ENCODE peak calls at places on chromosomes 5 and 9, in seven cellular contexts. One of them, this sample, is unnamed.

GRCh38 chr9:123933401-123933800 is 3.5 kb upstream of the DENND1A start:
- DNase-seq in MV-4-11: no peak
- DNase-seq in HEK293T: no peak
- DNase-seq in stimulated activated CD8-positive, alpha-beta memory T cell treated with anti-CD3 and anti-CD28 coated beads, Interleukin-15, amount 100 ng/mL, for 48 hours: no peak
- DNase-seq in NAMALWA: no peak
- DNase-seq in NCI-H748 treated with DMSO at 0.1 percent for 48 hours: no peak
- DNase-seq in iris pigment epithelial cell: peak
- DNase-seq in this sample: no peak

GRCh38 chr9:81244631-81245030 is 444.7 kb downstream of the TLE1 start:
- DNase-seq in iris pigment epithelial cell: peak
- DNase-seq in stimulated activated CD8-positive, alpha-beta memory T cell treated with anti-CD3 and anti-CD28 coated beads, Interleukin-15, amount 100 ng/mL, for 48 hours: no peak
- DNase-seq in MV-4-11: no peak
- DNase-seq in NAMALWA: no peak
- DNase-seq in NCI-H748 treated with DMSO at 0.1 percent for 48 hours: no peak
- DNase-seq in HEK293T: no peak
- DNase-seq in this sample: no peak

GRCh38 chr9:75612754-75613153 is 277.7 kb upstream of the PCSK5 start:
- DNase-seq in iris pigment epithelial cell: no peak
- DNase-seq in NCI-H748 treated with DMSO at 0.1 percent for 48 hours: no peak
- DNase-seq in stimulated activated CD8-positive, alpha-beta memory T cell treated with anti-CD3 and anti-CD28 coated beads, Interleukin-15, amount 100 ng/mL, for 48 hours: no peak
- DNase-seq in NAMALWA: no peak
- DNase-seq in MV-4-11: no peak
- DNase-seq in HEK293T: no peak
- DNase-seq in this sample: no peak

GRCh38 chr9:97487107-97487506 is 14.4 kb upstream of the TMOD1 start:
- DNase-seq in stimulated activated CD8-positive, alpha-beta memory T cell treated with anti-CD3 and anti-CD28 coated beads, Interleukin-15, amount 100 ng/mL, for 48 hours: no peak
- DNase-seq in NCI-H748 treated with DMSO at 0.1 percent for 48 hours: no peak
- DNase-seq in NAMALWA: peak
- DNase-seq in HEK293T: peak
- DNase-seq in MV-4-11: no peak
- DNase-seq in iris pigment epithelial cell: peak
- DNase-seq in this sample: no peak

GRCh38 chr5:7916171-7916804 is 47.3 kb downstream of the MTRR start:
- DNase-seq in NAMALWA: no peak
- DNase-seq in HEK293T: no peak
- DNase-seq in stimulated activated CD8-positive, alpha-beta memory T cell treated with anti-CD3 and anti-CD28 coated beads, Interleukin-15, amount 100 ng/mL, for 48 hours: no peak
- DNase-seq in MV-4-11: peak
- DNase-seq in NCI-H748 treated with DMSO at 0.1 percent for 48 hours: no peak
- DNase-seq in iris pigment epithelial cell: peak
- DNase-seq in this sample: no peak

GRCh38 chr9:135700525-135700924 is 1.2 kb upstream of the SOHLH1 start:
- DNase-seq in HEK293T: no peak
- DNase-seq in NCI-H748 treated with DMSO at 0.1 percent for 48 hours: no peak
- DNase-seq in MV-4-11: no peak
- DNase-seq in NAMALWA: no peak
- DNase-seq in stimulated activated CD8-positive, alpha-beta memory T cell treated with anti-CD3 and anti-CD28 coated beads, Interleukin-15, amount 100 ng/mL, for 48 hours: no peak
- DNase-seq in iris pigment epithelial cell: no peak
- DNase-seq in this sample: no peak

GRCh38 chr9:88535226-88535931 is 401 bp downstream of the NXNL2 start:
- DNase-seq in HEK293T: peak
- DNase-seq in NAMALWA: no peak
- DNase-seq in MV-4-11: no peak
- DNase-seq in stimulated activated CD8-positive, alpha-beta memory T cell treated with anti-CD3 and anti-CD28 coated beads, Interleukin-15, amount 100 ng/mL, for 48 hours: no peak
- DNase-seq in NCI-H748 treated with DMSO at 0.1 percent for 48 hours: peak
- DNase-seq in iris pigment epithelial cell: peak
- DNase-seq in this sample: peak

GRCh38 chr9:123350590-123351310 is 5.2 kb upstream of the CRB2 start:
- DNase-seq in MV-4-11: no peak
- DNase-seq in stimulated activated CD8-positive, alpha-beta memory T cell treated with anti-CD3 and anti-CD28 coated beads, Interleukin-15, amount 100 ng/mL, for 48 hours: no peak
- DNase-seq in NCI-H748 treated with DMSO at 0.1 percent for 48 hours: no peak
- DNase-seq in iris pigment epithelial cell: peak
- DNase-seq in HEK293T: no peak
- DNase-seq in NAMALWA: no peak
- DNase-seq in this sample: no peak

GRCh38 chr9:98484218-98484617 is 224.5 kb downstream of the GABBR2 start:
- DNase-seq in NAMALWA: no peak
- DNase-seq in MV-4-11: no peak
- DNase-seq in stimulated activated CD8-positive, alpha-beta memory T cell treated with anti-CD3 and anti-CD28 coated beads, Interleukin-15, amount 100 ng/mL, for 48 hours: no peak
- DNase-seq in iris pigment epithelial cell: peak
- DNase-seq in NCI-H748 treated with DMSO at 0.1 percent for 48 hours: no peak
- DNase-seq in HEK293T: no peak
- DNase-seq in this sample: no peak

GRCh38 chr5:72246954-72247442 is 73.0 kb downstream of the MRPS27 start:
- DNase-seq in NAMALWA: no peak
- DNase-seq in iris pigment epithelial cell: peak
- DNase-seq in NCI-H748 treated with DMSO at 0.1 percent for 48 hours: no peak
- DNase-seq in stimulated activated CD8-positive, alpha-beta memory T cell treated with anti-CD3 and anti-CD28 coated beads, Interleukin-15, amount 100 ng/mL, for 48 hours: no peak
- DNase-seq in MV-4-11: peak
- DNase-seq in HEK293T: no peak
- DNase-seq in this sample: no peak

GRCh38 chr5:951940-952596 is 56.5 kb upstream of the NKD2 start:
- DNase-seq in MV-4-11: no peak
- DNase-seq in HEK293T: no peak
- DNase-seq in NAMALWA: no peak
- DNase-seq in NCI-H748 treated with DMSO at 0.1 percent for 48 hours: no peak
- DNase-seq in stimulated activated CD8-positive, alpha-beta memory T cell treated with anti-CD3 and anti-CD28 coated beads, Interleukin-15, amount 100 ng/mL, for 48 hours: no peak
- DNase-seq in iris pigment epithelial cell: no peak
- DNase-seq in this sample: no peak

GRCh38 chr5:102531506-102531905 is 32.7 kb upstream of the SLCO6A1 start:
- DNase-seq in NAMALWA: no peak
- DNase-seq in stimulated activated CD8-positive, alpha-beta memory T cell treated with anti-CD3 and anti-CD28 coated beads, Interleukin-15, amount 100 ng/mL, for 48 hours: no peak
- DNase-seq in iris pigment epithelial cell: no peak
- DNase-seq in HEK293T: no peak
- DNase-seq in MV-4-11: peak
- DNase-seq in NCI-H748 treated with DMSO at 0.1 percent for 48 hours: no peak
- DNase-seq in this sample: no peak

GRCh38 chr9:107039546-107039945 is 176.6 kb downstream of the ZNF462 start:
- DNase-seq in HEK293T: no peak
- DNase-seq in iris pigment epithelial cell: peak
- DNase-seq in MV-4-11: no peak
- DNase-seq in NCI-H748 treated with DMSO at 0.1 percent for 48 hours: peak
- DNase-seq in NAMALWA: no peak
- DNase-seq in stimulated activated CD8-positive, alpha-beta memory T cell treated with anti-CD3 and anti-CD28 coated beads, Interleukin-15, amount 100 ng/mL, for 48 hours: no peak
- DNase-seq in this sample: no peak

GRCh38 chr5:181045316-181045715 is 5.2 kb downstream of the BTNL9 start:
- DNase-seq in stimulated activated CD8-positive, alpha-beta memory T cell treated with anti-CD3 and anti-CD28 coated beads, Interleukin-15, amount 100 ng/mL, for 48 hours: no peak
- DNase-seq in iris pigment epithelial cell: no peak
- DNase-seq in MV-4-11: no peak
- DNase-seq in HEK293T: no peak
- DNase-seq in NAMALWA: no peak
- DNase-seq in NCI-H748 treated with DMSO at 0.1 percent for 48 hours: no peak
- DNase-seq in this sample: no peak

GRCh38 chr5:2897276-2897990 is 146.0 kb upstream of the IRX2 start:
- DNase-seq in NAMALWA: no peak
- DNase-seq in MV-4-11: no peak
- DNase-seq in iris pigment epithelial cell: no peak
- DNase-seq in NCI-H748 treated with DMSO at 0.1 percent for 48 hours: no peak
- DNase-seq in HEK293T: no peak
- DNase-seq in stimulated activated CD8-positive, alpha-beta memory T cell treated with anti-CD3 and anti-CD28 coated beads, Interleukin-15, amount 100 ng/mL, for 48 hours: no peak
- DNase-seq in this sample: no peak

GRCh38 chr5:54289769-54290168 is 20.6 kb downstream of the ARL15 start:
- DNase-seq in HEK293T: no peak
- DNase-seq in NAMALWA: peak
- DNase-seq in NCI-H748 treated with DMSO at 0.1 percent for 48 hours: no peak
- DNase-seq in MV-4-11: no peak
- DNase-seq in stimulated activated CD8-positive, alpha-beta memory T cell treated with anti-CD3 and anti-CD28 coated beads, Interleukin-15, amount 100 ng/mL, for 48 hours: no peak
- DNase-seq in iris pigment epithelial cell: no peak
- DNase-seq in this sample: no peak

GRCh38 chr9:125437771-125438221 is 176.2 kb downstream of the GAPVD1 start:
- DNase-seq in NCI-H748 treated with DMSO at 0.1 percent for 48 hours: no peak
- DNase-seq in iris pigment epithelial cell: no peak
- DNase-seq in HEK293T: no peak
- DNase-seq in MV-4-11: no peak
- DNase-seq in stimulated activated CD8-positive, alpha-beta memory T cell treated with anti-CD3 and anti-CD28 coated beads, Interleukin-15, amount 100 ng/mL, for 48 hours: no peak
- DNase-seq in NAMALWA: no peak
- DNase-seq in this sample: no peak

GRCh38 chr9:113933671-113934070 is 57.6 kb downstream of the ZNF618 start:
- DNase-seq in NAMALWA: no peak
- DNase-seq in MV-4-11: no peak
- DNase-seq in iris pigment epithelial cell: no peak
- DNase-seq in NCI-H748 treated with DMSO at 0.1 percent for 48 hours: no peak
- DNase-seq in stimulated activated CD8-positive, alpha-beta memory T cell treated with anti-CD3 and anti-CD28 coated beads, Interleukin-15, amount 100 ng/mL, for 48 hours: no peak
- DNase-seq in HEK293T: no peak
- DNase-seq in this sample: no peak

GRCh38 chr9:100100268-100100667 is 1.2 kb downstream of the INVS start:
- DNase-seq in NCI-H748 treated with DMSO at 0.1 percent for 48 hours: no peak
- DNase-seq in NAMALWA: no peak
- DNase-seq in HEK293T: no peak
- DNase-seq in MV-4-11: no peak
- DNase-seq in stimulated activated CD8-positive, alpha-beta memory T cell treated with anti-CD3 and anti-CD28 coated beads, Interleukin-15, amount 100 ng/mL, for 48 hours: no peak
- DNase-seq in iris pigment epithelial cell: no peak
- DNase-seq in this sample: no peak

GRCh38 chr9:127263244-127263643 is 1.3 kb upstream of the GARNL3 start:
- DNase-seq in iris pigment epithelial cell: no peak
- DNase-seq in HEK293T: no peak
- DNase-seq in NCI-H748 treated with DMSO at 0.1 percent for 48 hours: no peak
- DNase-seq in stimulated activated CD8-positive, alpha-beta memory T cell treated with anti-CD3 and anti-CD28 coated beads, Interleukin-15, amount 100 ng/mL, for 48 hours: no peak
- DNase-seq in NAMALWA: no peak
- DNase-seq in MV-4-11: no peak
- DNase-seq in this sample: no peak

GRCh38 chr9:33429256-33430080 is 17.9 kb downstream of the AQP3 start:
- DNase-seq in HEK293T: no peak
- DNase-seq in NAMALWA: no peak
- DNase-seq in stimulated activated CD8-positive, alpha-beta memory T cell treated with anti-CD3 and anti-CD28 coated beads, Interleukin-15, amount 100 ng/mL, for 48 hours: no peak
- DNase-seq in MV-4-11: peak
- DNase-seq in iris pigment epithelial cell: peak
- DNase-seq in NCI-H748 treated with DMSO at 0.1 percent for 48 hours: no peak
- DNase-seq in this sample: no peak

GRCh38 chr9:38621434-38622082 is 1.2 kb upstream of the ANKRD18A start:
- DNase-seq in NCI-H748 treated with DMSO at 0.1 percent for 48 hours: peak
- DNase-seq in stimulated activated CD8-positive, alpha-beta memory T cell treated with anti-CD3 and anti-CD28 coated beads, Interleukin-15, amount 100 ng/mL, for 48 hours: peak
- DNase-seq in MV-4-11: peak
- DNase-seq in iris pigment epithelial cell: no peak
- DNase-seq in HEK293T: no peak
- DNase-seq in NAMALWA: no peak
- DNase-seq in this sample: peak

GRCh38 chr5:40446910-40447309 is 232.8 kb upstream of the PTGER4 start:
- DNase-seq in stimulated activated CD8-positive, alpha-beta memory T cell treated with anti-CD3 and anti-CD28 coated beads, Interleukin-15, amount 100 ng/mL, for 48 hours: no peak
- DNase-seq in NCI-H748 treated with DMSO at 0.1 percent for 48 hours: no peak
- DNase-seq in MV-4-11: peak
- DNase-seq in iris pigment epithelial cell: peak
- DNase-seq in HEK293T: no peak
- DNase-seq in NAMALWA: no peak
- DNase-seq in this sample: no peak

GRCh38 chr9:131735238-131736181 is 4.4 kb downstream of the RAPGEF1 start:
- DNase-seq in NAMALWA: no peak
- DNase-seq in MV-4-11: peak
- DNase-seq in HEK293T: no peak
- DNase-seq in stimulated activated CD8-positive, alpha-beta memory T cell treated with anti-CD3 and anti-CD28 coated beads, Interleukin-15, amount 100 ng/mL, for 48 hours: no peak
- DNase-seq in NCI-H748 treated with DMSO at 0.1 percent for 48 hours: no peak
- DNase-seq in iris pigment epithelial cell: no peak
- DNase-seq in this sample: peak

GRCh38 chr9:34035656-34036055 is 13.0 kb downstream of the UBAP2 start:
- DNase-seq in iris pigment epithelial cell: peak
- DNase-seq in HEK293T: no peak
- DNase-seq in NCI-H748 treated with DMSO at 0.1 percent for 48 hours: no peak
- DNase-seq in MV-4-11: no peak
- DNase-seq in NAMALWA: no peak
- DNase-seq in stimulated activated CD8-positive, alpha-beta memory T cell treated with anti-CD3 and anti-CD28 coated beads, Interleukin-15, amount 100 ng/mL, for 48 hours: no peak
- DNase-seq in this sample: no peak

GRCh38 chr5:103178167-103178566 is 58.1 kb downstream of the PPIP5K2 start:
- DNase-seq in iris pigment epithelial cell: no peak
- DNase-seq in stimulated activated CD8-positive, alpha-beta memory T cell treated with anti-CD3 and anti-CD28 coated beads, Interleukin-15, amount 100 ng/mL, for 48 hours: no peak
- DNase-seq in NAMALWA: peak
- DNase-seq in HEK293T: peak
- DNase-seq in NCI-H748 treated with DMSO at 0.1 percent for 48 hours: no peak
- DNase-seq in MV-4-11: no peak
- DNase-seq in this sample: no peak

GRCh38 chr9:93260290-93261066 is 76.5 kb downstream of the WNK2 start:
- DNase-seq in MV-4-11: no peak
- DNase-seq in HEK293T: no peak
- DNase-seq in stimulated activated CD8-positive, alpha-beta memory T cell treated with anti-CD3 and anti-CD28 coated beads, Interleukin-15, amount 100 ng/mL, for 48 hours: no peak
- DNase-seq in NCI-H748 treated with DMSO at 0.1 percent for 48 hours: no peak
- DNase-seq in iris pigment epithelial cell: no peak
- DNase-seq in NAMALWA: no peak
- DNase-seq in this sample: peak

GRCh38 chr5:61881821-61882220 is 424.2 kb upstream of the KIF2A start:
- DNase-seq in iris pigment epithelial cell: peak
- DNase-seq in HEK293T: no peak
- DNase-seq in NAMALWA: no peak
- DNase-seq in stimulated activated CD8-positive, alpha-beta memory T cell treated with anti-CD3 and anti-CD28 coated beads, Interleukin-15, amount 100 ng/mL, for 48 hours: no peak
- DNase-seq in NCI-H748 treated with DMSO at 0.1 percent for 48 hours: no peak
- DNase-seq in MV-4-11: no peak
- DNase-seq in this sample: no peak

GRCh38 chr9:117777823-117778222 is 73.6 kb downstream of the TLR4 start:
- DNase-seq in iris pigment epithelial cell: no peak
- DNase-seq in NAMALWA: peak
- DNase-seq in stimulated activated CD8-positive, alpha-beta memory T cell treated with anti-CD3 and anti-CD28 coated beads, Interleukin-15, amount 100 ng/mL, for 48 hours: no peak
- DNase-seq in NCI-H748 treated with DMSO at 0.1 percent for 48 hours: no peak
- DNase-seq in HEK293T: no peak
- DNase-seq in MV-4-11: peak
- DNase-seq in this sample: no peak

GRCh38 chr5:96087939-96088338 is 126.3 kb upstream of the ELL2 start:
- DNase-seq in MV-4-11: no peak
- DNase-seq in iris pigment epithelial cell: no peak
- DNase-seq in NCI-H748 treated with DMSO at 0.1 percent for 48 hours: no peak
- DNase-seq in stimulated activated CD8-positive, alpha-beta memory T cell treated with anti-CD3 and anti-CD28 coated beads, Interleukin-15, amount 100 ng/mL, for 48 hours: no peak
- DNase-seq in HEK293T: no peak
- DNase-seq in NAMALWA: no peak
- DNase-seq in this sample: no peak

GRCh38 chr5:38420691-38421395 is 135.6 kb downstream of the LIFR start:
- DNase-seq in NCI-H748 treated with DMSO at 0.1 percent for 48 hours: peak
- DNase-seq in stimulated activated CD8-positive, alpha-beta memory T cell treated with anti-CD3 and anti-CD28 coated beads, Interleukin-15, amount 100 ng/mL, for 48 hours: no peak
- DNase-seq in NAMALWA: peak
- DNase-seq in MV-4-11: peak
- DNase-seq in iris pigment epithelial cell: peak
- DNase-seq in HEK293T: peak
- DNase-seq in this sample: peak

GRCh38 chr9:88816141-88816540 is 175.1 kb upstream of the S1PR3 start:
- DNase-seq in HEK293T: no peak
- DNase-seq in iris pigment epithelial cell: peak
- DNase-seq in NAMALWA: no peak
- DNase-seq in stimulated activated CD8-positive, alpha-beta memory T cell treated with anti-CD3 and anti-CD28 coated beads, Interleukin-15, amount 100 ng/mL, for 48 hours: no peak
- DNase-seq in MV-4-11: peak
- DNase-seq in NCI-H748 treated with DMSO at 0.1 percent for 48 hours: no peak
- DNase-seq in this sample: no peak

GRCh38 chr5:1551913-1552312 is 28.2 kb upstream of the LPCAT1 start:
- DNase-seq in iris pigment epithelial cell: no peak
- DNase-seq in MV-4-11: no peak
- DNase-seq in NAMALWA: no peak
- DNase-seq in HEK293T: no peak
- DNase-seq in stimulated activated CD8-positive, alpha-beta memory T cell treated with anti-CD3 and anti-CD28 coated beads, Interleukin-15, amount 100 ng/mL, for 48 hours: no peak
- DNase-seq in NCI-H748 treated with DMSO at 0.1 percent for 48 hours: no peak
- DNase-seq in this sample: no peak

GRCh38 chr5:102295534-102296228 is 403 bp downstream of the SLCO4C1 start:
- DNase-seq in MV-4-11: no peak
- DNase-seq in NCI-H748 treated with DMSO at 0.1 percent for 48 hours: no peak
- DNase-seq in NAMALWA: no peak
- DNase-seq in stimulated activated CD8-positive, alpha-beta memory T cell treated with anti-CD3 and anti-CD28 coated beads, Interleukin-15, amount 100 ng/mL, for 48 hours: no peak
- DNase-seq in HEK293T: peak
- DNase-seq in iris pigment epithelial cell: no peak
- DNase-seq in this sample: peak

GRCh38 chr9:16544842-16545241 is 325.6 kb downstream of the BNC2 start:
- DNase-seq in NAMALWA: no peak
- DNase-seq in stimulated activated CD8-positive, alpha-beta memory T cell treated with anti-CD3 and anti-CD28 coated beads, Interleukin-15, amount 100 ng/mL, for 48 hours: no peak
- DNase-seq in NCI-H748 treated with DMSO at 0.1 percent for 48 hours: no peak
- DNase-seq in MV-4-11: no peak
- DNase-seq in iris pigment epithelial cell: peak
- DNase-seq in HEK293T: no peak
- DNase-seq in this sample: no peak

This sample was measured in transverse colon.